ENCODE peak calls at places on chromosomes 5 and 9, in nine cellular contexts. One of them, this sample, is unnamed.

GRCh38 chr5:160187091-160187490 is 42.2 kb upstream of the FABP6 start:
- DNase-seq in hepatocyte: no peak
- DNase-seq in CD4-positive, alpha-beta memory T cell: no peak
- DNase-seq in body of pancreas: no peak
- DNase-seq in CD4-positive, CD25-positive, alpha-beta regulatory T cell: no peak
- DNase-seq in cardiac muscle cell: no peak
- DNase-seq in neuronal stem cell: no peak
- DNase-seq in CD8-positive, alpha-beta memory T cell: no peak
- DNase-seq in A673: no peak
- DNase-seq in this sample: no peak

GRCh38 chr9:136345281-136346156 is 18.0 kb downstream of the DNLZ start:
- DNase-seq in CD4-positive, alpha-beta memory T cell: no peak
- DNase-seq in CD8-positive, alpha-beta memory T cell: no peak
- DNase-seq in hepatocyte: peak; percentile 83
- DNase-seq in neuronal stem cell: no peak
- DNase-seq in A673: no peak
- DNase-seq in CD4-positive, CD25-positive, alpha-beta regulatory T cell: no peak
- DNase-seq in body of pancreas: peak; percentile 58
- DNase-seq in cardiac muscle cell: peak; percentile 73
- DNase-seq in this sample: peak; percentile 66

GRCh38 chr5:1008451-1009358 is at the start of gene NKD2:
- DNase-seq in neuronal stem cell: peak; percentile 56
- DNase-seq in CD4-positive, alpha-beta memory T cell: peak; percentile 32
- DNase-seq in A673: peak; percentile 65
- DNase-seq in CD4-positive, CD25-positive, alpha-beta regulatory T cell: no peak
- DNase-seq in hepatocyte: peak; percentile 81
- DNase-seq in cardiac muscle cell: peak; percentile 79
- DNase-seq in body of pancreas: peak; percentile 54
- DNase-seq in CD8-positive, alpha-beta memory T cell: peak; percentile 5
- DNase-seq in this sample: peak; percentile 40

GRCh38 chr9:20382460-20383071 is 239.7 kb downstream of the MLLT3 start:
- DNase-seq in CD4-positive, CD25-positive, alpha-beta regulatory T cell: no peak
- DNase-seq in neuronal stem cell: no peak
- DNase-seq in CD8-positive, alpha-beta memory T cell: no peak
- DNase-seq in cardiac muscle cell: peak; percentile 16
- DNase-seq in A673: no peak
- DNase-seq in hepatocyte: no peak
- DNase-seq in body of pancreas: no peak
- DNase-seq in CD4-positive, alpha-beta memory T cell: no peak
- DNase-seq in this sample: no peak

GRCh38 chr5:179223961-179224360 is 121.3 kb downstream of the ADAMTS2 start:
- DNase-seq in CD4-positive, alpha-beta memory T cell: no peak
- DNase-seq in neuronal stem cell: no peak
- DNase-seq in CD4-positive, CD25-positive, alpha-beta regulatory T cell: no peak
- DNase-seq in hepatocyte: no peak
- DNase-seq in body of pancreas: no peak
- DNase-seq in A673: no peak
- DNase-seq in cardiac muscle cell: no peak
- DNase-seq in CD8-positive, alpha-beta memory T cell: no peak
- DNase-seq in this sample: no peak

GRCh38 chr5:67014957-67015400 is 181.6 kb downstream of the CD180 start:
- DNase-seq in hepatocyte: no peak
- DNase-seq in A673: no peak
- DNase-seq in neuronal stem cell: no peak
- DNase-seq in CD4-positive, CD25-positive, alpha-beta regulatory T cell: no peak
- DNase-seq in CD4-positive, alpha-beta memory T cell: no peak
- DNase-seq in CD8-positive, alpha-beta memory T cell: no peak
- DNase-seq in body of pancreas: no peak
- DNase-seq in cardiac muscle cell: no peak
- DNase-seq in this sample: no peak

GRCh38 chr9:94734054-94734754 is 7.7 kb downstream of the AOPEP start:
- DNase-seq in body of pancreas: no peak
- DNase-seq in cardiac muscle cell: no peak
- DNase-seq in CD4-positive, alpha-beta memory T cell: no peak
- DNase-seq in CD4-positive, CD25-positive, alpha-beta regulatory T cell: no peak
- DNase-seq in A673: no peak
- DNase-seq in CD8-positive, alpha-beta memory T cell: no peak
- DNase-seq in hepatocyte: no peak
- DNase-seq in neuronal stem cell: no peak
- DNase-seq in this sample: no peak

GRCh38 chr5:2142456-2142954 is 259.8 kb upstream of the IRX4 start:
- DNase-seq in body of pancreas: no peak
- DNase-seq in cardiac muscle cell: no peak
- DNase-seq in CD4-positive, alpha-beta memory T cell: no peak
- DNase-seq in CD8-positive, alpha-beta memory T cell: no peak
- DNase-seq in neuronal stem cell: no peak
- DNase-seq in hepatocyte: no peak
- DNase-seq in A673: no peak
- DNase-seq in CD4-positive, CD25-positive, alpha-beta regulatory T cell: no peak
- DNase-seq in this sample: no peak

GRCh38 chr9:125743687-125744428 is 3.3 kb upstream of the PBX3 start:
- DNase-seq in hepatocyte: no peak
- DNase-seq in cardiac muscle cell: no peak
- DNase-seq in CD8-positive, alpha-beta memory T cell: no peak
- DNase-seq in A673: no peak
- DNase-seq in CD4-positive, alpha-beta memory T cell: no peak
- DNase-seq in body of pancreas: no peak
- DNase-seq in CD4-positive, CD25-positive, alpha-beta regulatory T cell: no peak
- DNase-seq in neuronal stem cell: no peak
- DNase-seq in this sample: no peak

GRCh38 chr5:128197911-128198522 is 114.5 kb downstream of the SLC12A2 start:
- DNase-seq in neuronal stem cell: no peak
- DNase-seq in CD4-positive, CD25-positive, alpha-beta regulatory T cell: no peak
- DNase-seq in hepatocyte: peak; percentile 34
- DNase-seq in CD8-positive, alpha-beta memory T cell: no peak
- DNase-seq in CD4-positive, alpha-beta memory T cell: peak; percentile 49
- DNase-seq in cardiac muscle cell: no peak
- DNase-seq in A673: no peak
- DNase-seq in body of pancreas: no peak
- DNase-seq in this sample: no peak

GRCh38 chr5:73370620-73371583 is 77.7 kb downstream of the FOXD1 start:
- DNase-seq in CD4-positive, CD25-positive, alpha-beta regulatory T cell: no peak
- DNase-seq in CD8-positive, alpha-beta memory T cell: no peak
- DNase-seq in cardiac muscle cell: no peak
- DNase-seq in hepatocyte: peak; percentile 30
- DNase-seq in body of pancreas: no peak
- DNase-seq in neuronal stem cell: no peak
- DNase-seq in A673: peak; percentile 73
- DNase-seq in CD4-positive, alpha-beta memory T cell: no peak
- DNase-seq in this sample: no peak

GRCh38 chr5:132073231-132074013 is at the start of gene CSF2:
- DNase-seq in CD4-positive, CD25-positive, alpha-beta regulatory T cell: no peak
- DNase-seq in CD4-positive, alpha-beta memory T cell: no peak
- DNase-seq in body of pancreas: peak; percentile 17
- DNase-seq in CD8-positive, alpha-beta memory T cell: no peak
- DNase-seq in hepatocyte: no peak
- DNase-seq in A673: no peak
- DNase-seq in cardiac muscle cell: no peak
- DNase-seq in neuronal stem cell: no peak
- DNase-seq in this sample: no peak

GRCh38 chr5:81631124-81631523 is 119.8 kb downstream of the SSBP2 start:
- DNase-seq in body of pancreas: no peak
- DNase-seq in CD4-positive, alpha-beta memory T cell: peak; percentile 40
- DNase-seq in CD8-positive, alpha-beta memory T cell: no peak
- DNase-seq in A673: no peak
- DNase-seq in CD4-positive, CD25-positive, alpha-beta regulatory T cell: no peak
- DNase-seq in neuronal stem cell: no peak
- DNase-seq in hepatocyte: no peak
- DNase-seq in cardiac muscle cell: no peak
- DNase-seq in this sample: no peak

GRCh38 chr5:170494036-170494435 is 9.8 kb upstream of the KCNIP1 start:
- DNase-seq in cardiac muscle cell: no peak
- DNase-seq in body of pancreas: no peak
- DNase-seq in hepatocyte: no peak
- DNase-seq in neuronal stem cell: no peak
- DNase-seq in A673: no peak
- DNase-seq in CD8-positive, alpha-beta memory T cell: no peak
- DNase-seq in CD4-positive, CD25-positive, alpha-beta regulatory T cell: no peak
- DNase-seq in CD4-positive, alpha-beta memory T cell: no peak
- DNase-seq in this sample: no peak

GRCh38 chr5:39020465-39020864 is 53.7 kb downstream of the RICTOR start:
- DNase-seq in CD4-positive, alpha-beta memory T cell: no peak
- DNase-seq in hepatocyte: no peak
- DNase-seq in CD4-positive, CD25-positive, alpha-beta regulatory T cell: no peak
- DNase-seq in cardiac muscle cell: no peak
- DNase-seq in body of pancreas: no peak
- DNase-seq in A673: no peak
- DNase-seq in neuronal stem cell: no peak
- DNase-seq in CD8-positive, alpha-beta memory T cell: no peak
- DNase-seq in this sample: no peak

GRCh38 chr5:36720688-36721087 is 114.3 kb downstream of the SLC1A3 start:
- DNase-seq in cardiac muscle cell: no peak
- DNase-seq in body of pancreas: no peak
- DNase-seq in hepatocyte: no peak
- DNase-seq in CD4-positive, CD25-positive, alpha-beta regulatory T cell: no peak
- DNase-seq in CD8-positive, alpha-beta memory T cell: no peak
- DNase-seq in A673: peak; percentile 87
- DNase-seq in neuronal stem cell: no peak
- DNase-seq in CD4-positive, alpha-beta memory T cell: no peak
- DNase-seq in this sample: no peak

GRCh38 chr5:36723921-36724320 is 117.5 kb downstream of the SLC1A3 start:
- DNase-seq in body of pancreas: no peak
- DNase-seq in CD8-positive, alpha-beta memory T cell: no peak
- DNase-seq in neuronal stem cell: no peak
- DNase-seq in A673: no peak
- DNase-seq in CD4-positive, CD25-positive, alpha-beta regulatory T cell: no peak
- DNase-seq in CD4-positive, alpha-beta memory T cell: no peak
- DNase-seq in cardiac muscle cell: no peak
- DNase-seq in hepatocyte: no peak
- DNase-seq in this sample: no peak

GRCh38 chr5:36719266-36719665 is 112.9 kb downstream of the SLC1A3 start:
- DNase-seq in CD8-positive, alpha-beta memory T cell: no peak
- DNase-seq in CD4-positive, CD25-positive, alpha-beta regulatory T cell: no peak
- DNase-seq in CD4-positive, alpha-beta memory T cell: no peak
- DNase-seq in neuronal stem cell: no peak
- DNase-seq in cardiac muscle cell: no peak
- DNase-seq in A673: no peak
- DNase-seq in body of pancreas: no peak
- DNase-seq in hepatocyte: no peak
- DNase-seq in this sample: no peak

GRCh38 chr5:36722913-36723312 is 116.5 kb downstream of the SLC1A3 start:
- DNase-seq in hepatocyte: no peak
- DNase-seq in CD8-positive, alpha-beta memory T cell: no peak
- DNase-seq in neuronal stem cell: no peak
- DNase-seq in cardiac muscle cell: no peak
- DNase-seq in body of pancreas: no peak
- DNase-seq in A673: peak; percentile 41
- DNase-seq in CD4-positive, alpha-beta memory T cell: no peak
- DNase-seq in CD4-positive, CD25-positive, alpha-beta regulatory T cell: no peak
- DNase-seq in this sample: no peak

GRCh38 chr5:36721664-36722063 is 115.3 kb downstream of the SLC1A3 start:
- DNase-seq in A673: no peak
- DNase-seq in CD8-positive, alpha-beta memory T cell: no peak
- DNase-seq in cardiac muscle cell: no peak
- DNase-seq in body of pancreas: no peak
- DNase-seq in CD4-positive, CD25-positive, alpha-beta regulatory T cell: no peak
- DNase-seq in hepatocyte: no peak
- DNase-seq in CD4-positive, alpha-beta memory T cell: no peak
- DNase-seq in neuronal stem cell: no peak
- DNase-seq in this sample: no peak
- H3K4me3 ChIP-seq in A673: no peak overlapping the region
- H3K4me3 ChIP-seq in CD8-positive, alpha-beta memory T cell: no peak overlapping the region
- H3K4me3 ChIP-seq in cardiac muscle cell: no peak overlapping the region
- H3K4me3 ChIP-seq in body of pancreas: no peak overlapping the region
- H3K4me3 ChIP-seq in CD4-positive, CD25-positive, alpha-beta regulatory T cell: no peak overlapping the region
- H3K4me3 ChIP-seq in hepatocyte: no peak overlapping the region
- H3K4me3 ChIP-seq in CD4-positive, alpha-beta memory T cell: no peak overlapping the region
- H3K4me3 ChIP-seq in neuronal stem cell: no peak overlapping the region
- H3K4me3 ChIP-seq in this sample: no peak overlapping the region

GRCh38 chr9:127975376-127976315 is 5.1 kb downstream of the EEIG1 start:
- DNase-seq in cardiac muscle cell: no peak
- DNase-seq in hepatocyte: no peak
- DNase-seq in body of pancreas: peak; percentile 55
- DNase-seq in CD4-positive, CD25-positive, alpha-beta regulatory T cell: no peak
- DNase-seq in CD4-positive, alpha-beta memory T cell: no peak
- DNase-seq in CD8-positive, alpha-beta memory T cell: no peak
- DNase-seq in A673: no peak
- DNase-seq in neuronal stem cell: no peak
- DNase-seq in this sample: no peak
- H3K4me1 ChIP-seq in cardiac muscle cell: peaks cover 68% of the 10 kb centered on the region
- H3K4me1 ChIP-seq in hepatocyte: peaks cover 81% of the 10 kb centered on the region
- H3K4me1 ChIP-seq in body of pancreas: peaks cover 85% of the 10 kb centered on the region
- H3K4me1 ChIP-seq in CD4-positive, CD25-positive, alpha-beta regulatory T cell: peaks cover 76% of the 10 kb centered on the region
- H3K4me1 ChIP-seq in CD4-positive, alpha-beta memory T cell: peaks cover 76% of the 10 kb centered on the region
- H3K4me1 ChIP-seq in CD8-positive, alpha-beta memory T cell: peaks cover 65% of the 10 kb centered on the region
- H3K4me1 ChIP-seq in A673: peaks cover 52% of the 10 kb centered on the region
- H3K4me1 ChIP-seq in neuronal stem cell: peaks cover 43% of the 10 kb centered on the region
- H3K4me1 ChIP-seq in this sample: peaks cover 15% of the 10 kb centered on the region

DNA sequence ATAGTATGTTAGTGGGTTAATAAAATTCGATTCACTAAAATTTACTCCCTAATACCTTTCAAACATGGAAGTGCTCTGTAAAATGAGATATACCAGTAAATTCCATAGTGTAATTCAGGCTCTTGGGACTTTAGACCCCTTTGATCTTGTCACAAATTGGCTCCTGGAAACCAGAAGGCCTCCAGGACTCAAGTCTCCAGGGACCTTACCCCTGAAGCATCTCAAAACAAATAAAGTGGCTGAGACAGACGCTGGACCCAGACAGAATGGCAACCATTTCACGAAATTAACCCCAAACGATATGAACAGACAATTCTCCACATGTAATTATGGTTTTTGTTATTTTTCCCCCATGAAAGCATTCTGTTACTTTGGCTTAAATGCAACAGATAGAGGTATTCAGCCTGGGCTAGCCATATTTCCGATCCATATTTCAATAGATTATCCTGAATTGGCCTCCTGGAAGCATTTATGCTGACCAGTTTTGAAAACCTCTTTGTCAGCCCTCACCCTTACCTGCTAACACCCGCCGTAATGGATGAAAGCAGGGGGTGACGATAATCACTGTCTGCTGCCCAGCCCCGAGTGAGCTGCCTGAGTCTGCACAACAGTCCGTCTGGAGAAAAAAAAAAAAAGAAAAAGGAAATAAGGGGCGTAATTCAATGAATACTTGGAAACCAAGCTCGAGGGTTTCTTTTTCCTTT is 34.1 kb upstream of the EFNA5 start:
- DNase-seq in cardiac muscle cell: no peak
- DNase-seq in neuronal stem cell: no peak
- DNase-seq in A673: no peak
- DNase-seq in CD8-positive, alpha-beta memory T cell: no peak
- DNase-seq in CD4-positive, CD25-positive, alpha-beta regulatory T cell: no peak
- DNase-seq in CD4-positive, alpha-beta memory T cell: no peak
- DNase-seq in body of pancreas: no peak
- DNase-seq in hepatocyte: no peak
- DNase-seq in this sample: no peak
- H3K4me3 ChIP-seq in cardiac muscle cell: no peak overlapping the region
- H3K4me3 ChIP-seq in neuronal stem cell: no peak overlapping the region
- H3K4me3 ChIP-seq in A673: no peak overlapping the region
- H3K4me3 ChIP-seq in CD8-positive, alpha-beta memory T cell: no peak overlapping the region
- H3K4me3 ChIP-seq in CD4-positive, CD25-positive, alpha-beta regulatory T cell: no peak overlapping the region
- H3K4me3 ChIP-seq in CD4-positive, alpha-beta memory T cell: no peak overlapping the region
- H3K4me3 ChIP-seq in body of pancreas: no peak overlapping the region
- H3K4me3 ChIP-seq in hepatocyte: no peak overlapping the region
- H3K4me3 ChIP-seq in this sample: no peak overlapping the region

DNA sequence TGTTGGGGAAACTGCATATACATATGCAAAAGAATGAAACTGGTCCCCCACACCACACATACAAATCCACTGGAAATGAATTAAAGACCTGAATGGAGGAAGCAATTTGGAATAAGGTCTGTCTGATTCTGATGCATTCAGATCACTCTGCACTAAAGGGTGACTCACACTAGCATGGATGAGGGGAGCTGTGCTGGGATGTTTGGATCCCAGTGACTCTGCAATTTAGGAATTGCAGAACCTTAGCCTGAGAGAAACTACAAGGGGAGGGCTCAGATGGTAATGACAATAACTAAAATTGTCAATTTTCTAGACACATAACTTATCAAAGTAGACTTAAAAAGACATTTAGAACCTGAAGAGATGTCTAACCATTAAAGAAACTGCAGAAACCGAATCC is 312.0 kb downstream of the CDK5RAP2 start:
- DNase-seq in A673: no peak
- DNase-seq in neuronal stem cell: no peak
- DNase-seq in CD4-positive, alpha-beta memory T cell: no peak
- DNase-seq in CD4-positive, CD25-positive, alpha-beta regulatory T cell: no peak
- DNase-seq in hepatocyte: no peak
- DNase-seq in cardiac muscle cell: no peak
- DNase-seq in CD8-positive, alpha-beta memory T cell: no peak
- DNase-seq in body of pancreas: no peak
- DNase-seq in this sample: no peak
- H3K4me1 ChIP-seq in A673: no peaks in the 10 kb centered on the region
- H3K4me1 ChIP-seq in neuronal stem cell: no peaks in the 10 kb centered on the region
- H3K4me1 ChIP-seq in CD4-positive, alpha-beta memory T cell: no peaks in the 10 kb centered on the region
- H3K4me1 ChIP-seq in CD4-positive, CD25-positive, alpha-beta regulatory T cell: no peaks in the 10 kb centered on the region
- H3K4me1 ChIP-seq in hepatocyte: no peaks in the 10 kb centered on the region
- H3K4me1 ChIP-seq in cardiac muscle cell: no peaks in the 10 kb centered on the region
- H3K4me1 ChIP-seq in CD8-positive, alpha-beta memory T cell: no peaks in the 10 kb centered on the region
- H3K4me1 ChIP-seq in body of pancreas: no peaks in the 10 kb centered on the region
- H3K4me1 ChIP-seq in this sample: no peaks in the 10 kb centered on the region